ENCODE peak calls at places on chromosomes 4 and X, in five cellular contexts. Q, V, X, C and P are unnamed samples.

GRCh38 chr4:173505924-173506779 is 23.9 kb downstream of the HAND2 start:
- DNase-seq in X (peak), V (peak), C (peak), Q (peak), P (peak)

GRCh38 chr4:32499176-32499575 is 1779.0 kb downstream of the PCDH7 start:
- DNase-seq in Q (peak), C (no peak), X (no peak), V (peak), P (no peak)

GRCh38 chr4:168955674-168956073 is 54.4 kb downstream of the CBR4 start:
- DNase-seq in C (no peak), Q (peak), V (peak), X (no peak), P (no peak)

GRCh38 chr4:117447925-117448324 is 362.5 kb upstream of the TRAM1L1 start:
- DNase-seq in C (no peak), X (peak), V (no peak), Q (no peak), P (no peak)

GRCh38 chr4:73984736-73985527 is 3.1 kb downstream of the PPBP start:
- DNase-seq in C (no peak), V (peak), X (no peak), Q (no peak), P (no peak)

GRCh38 chrX:103382893-103383292 is 6.6 kb downstream of the BEX3 start:
- DNase-seq in V (no peak), C (no peak), Q (no peak), X (no peak), P (no peak)

GRCh38 chr4:3391422-3391821 is 50.3 kb upstream of the HGFAC start:
- DNase-seq in C (no peak), V (no peak), Q (no peak), X (no peak), P (no peak)

GRCh38 chrX:155744534-155744933 is 131.8 kb upstream of the TMLHE start:
- DNase-seq in C (no peak), X (no peak), Q (no peak), V (no peak), P (no peak)

GRCh38 chr4:175705407-175705806 is 106.7 kb downstream of the GPM6A start:
- DNase-seq in Q (peak), X (no peak), C (no peak), V (no peak), P (no peak)

GRCh38 chr4:76339364-76339763 is 32.8 kb downstream of the STBD1 start:
- DNase-seq in V (no peak), X (no peak), Q (no peak), C (no peak), P (no peak)

GRCh38 chr4:71322425-71322824 is 16.4 kb upstream of the SLC4A4 start:
- DNase-seq in V (no peak), Q (no peak), X (no peak), C (no peak), P (no peak)

GRCh38 chrX:28135378-28136047 is 154.3 kb upstream of the DCAF8L1 start:
- DNase-seq in X (no peak), Q (peak), V (peak), C (no peak), P (no peak)

GRCh38 chrX:42269186-42269585 is 345.8 kb upstream of the CASK start:
- DNase-seq in C (no peak), X (no peak), Q (peak), V (peak), P (no peak)

GRCh38 chr4:144948009-144948408 is 150.0 kb downstream of the ANAPC10 start:
- DNase-seq in C (no peak), Q (peak), X (no peak), V (no peak), P (no peak)
- TF ChIP-seq CTCF in C (no peak), Q (no peak), X (no peak), V (no peak), P (no peak)

DNA sequence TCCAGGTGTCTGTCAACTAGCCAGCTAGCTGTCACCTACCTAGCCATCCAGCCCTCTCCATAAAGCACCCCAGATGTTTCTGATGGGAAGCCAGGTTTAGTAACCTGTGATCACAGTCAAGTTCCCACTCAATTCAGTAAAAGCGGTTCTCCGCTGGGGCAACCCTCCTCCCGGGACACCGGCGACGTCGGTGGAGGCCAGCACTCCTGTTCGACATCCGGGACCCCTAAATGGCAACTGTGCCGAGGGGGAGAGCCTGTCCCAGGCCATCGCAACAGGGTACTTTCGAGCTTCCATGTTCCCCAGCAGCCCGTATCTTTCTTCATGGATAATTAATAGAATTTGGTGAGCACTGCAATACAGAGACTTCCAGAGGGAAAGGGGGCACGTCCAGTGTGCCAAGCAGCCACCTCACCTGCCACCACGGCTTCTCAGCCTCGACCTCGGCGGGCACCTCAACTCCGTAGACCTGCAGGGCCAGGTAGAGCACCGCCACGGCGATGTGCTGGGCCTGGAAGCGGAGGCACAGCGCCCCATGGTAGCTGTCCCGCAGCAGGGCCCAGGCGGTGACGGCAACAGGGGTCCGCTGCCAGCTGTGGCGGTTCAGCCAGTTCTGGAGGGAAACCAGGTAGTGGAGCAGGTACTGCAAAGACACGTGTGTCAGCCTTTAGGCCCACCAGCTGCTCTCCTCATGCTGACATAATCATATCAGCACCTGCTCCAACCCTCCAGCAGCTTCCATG is 6.7 kb downstream of the CCNQ start:
- DNase-seq in C (no peak), X (no peak), Q (no peak), V (no peak), P (no peak)
- TF ChIP-seq CTCF in C (no peak), X (no peak), Q (no peak), V (no peak), P (no peak)

GRCh38 chrX:1172496-1172895 is 40.0 kb downstream of the CRLF2 start:
- DNase-seq in V (no peak), X (no peak), Q (no peak), C (no peak), P (no peak)
- TF ChIP-seq CTCF in V (no peak), X (no peak), Q (no peak), C (no peak), P (no peak)

DNA sequence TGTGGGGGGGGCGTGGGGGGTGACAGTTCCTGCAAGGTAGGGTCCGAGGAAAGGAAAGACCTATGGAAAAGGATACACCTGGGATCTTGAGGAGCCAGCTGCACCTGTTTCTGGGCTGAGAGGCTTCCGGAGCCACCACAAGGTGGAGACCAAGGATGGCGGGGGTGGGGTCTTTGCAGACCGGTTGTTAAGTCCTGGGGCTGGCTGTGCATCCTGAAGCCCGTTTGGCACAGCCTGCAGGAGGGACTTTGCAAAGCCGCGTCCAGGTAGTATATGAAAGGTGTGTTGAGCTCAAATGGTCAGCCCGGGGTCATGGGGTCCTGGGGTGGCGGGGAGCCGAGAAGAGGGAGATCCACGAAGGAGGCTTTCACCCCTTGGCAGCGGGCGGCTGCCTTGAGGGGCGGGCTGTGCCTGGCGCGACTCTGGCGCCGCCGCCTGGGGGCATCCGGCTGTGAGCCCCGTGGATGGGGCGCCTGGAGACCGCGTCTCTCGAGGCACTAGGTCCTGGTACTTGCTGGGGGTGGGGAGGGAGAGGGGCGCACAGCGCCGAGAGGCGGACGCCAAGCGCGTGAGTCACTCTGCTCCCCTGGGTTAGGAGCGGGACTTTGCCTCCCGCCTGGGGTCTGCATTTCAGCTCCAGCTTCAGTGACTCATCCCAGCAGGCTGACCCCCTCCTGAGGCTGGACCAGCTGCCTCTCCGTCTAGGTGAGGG is 58.2 kb upstream of the DYNLT3 start:
- DNase-seq in X (peak), V (no peak), Q (peak), C (peak), P (no peak)
- TF ChIP-seq CTCF in X (no peak), V (peak), Q (no peak), C (no peak), P (no peak)

DNA sequence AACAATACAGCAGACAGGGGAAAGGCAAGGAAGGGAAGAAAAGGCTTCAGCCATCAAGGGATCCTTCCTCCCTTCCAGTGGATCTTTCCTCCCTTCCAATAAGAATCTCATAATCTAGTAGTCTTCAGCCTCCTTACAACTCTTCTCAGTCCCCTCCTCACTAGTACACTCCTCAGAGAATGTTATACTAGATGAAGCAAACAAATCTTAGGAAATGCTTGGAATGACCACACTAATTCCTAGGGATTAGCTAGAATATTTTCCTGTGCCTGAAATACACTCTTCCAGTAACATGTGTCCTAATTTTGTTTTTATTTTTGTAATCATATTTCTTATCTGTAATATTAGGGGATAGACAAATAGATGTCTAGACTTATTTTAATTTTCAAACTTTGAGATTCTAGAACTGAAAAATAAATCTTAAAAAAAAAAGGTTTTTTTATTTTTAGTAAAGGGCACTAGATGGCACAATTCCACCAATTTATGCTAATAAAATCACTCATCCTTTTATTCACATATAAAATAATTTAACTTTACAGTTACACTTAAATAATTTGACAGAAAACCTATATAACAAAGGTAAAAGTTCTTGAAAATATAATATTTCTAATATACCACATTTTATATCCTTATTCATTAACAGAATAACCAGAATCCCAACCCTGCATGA is 7.0 kb upstream of the STPG2 start:
- DNase-seq in V (peak), C (no peak), Q (peak), X (no peak), P (no peak)
- TF ChIP-seq CTCF in V (no peak), C (no peak), Q (peak), X (peak), P (no peak)

GRCh38 chr4:7127591-7127990 is 59.7 kb upstream of the GRPEL1 start:
- DNase-seq in V (no peak), Q (no peak), C (no peak), X (no peak), P (no peak)

GRCh38 chr4:7121174-7121573 is 53.3 kb upstream of the GRPEL1 start:
- DNase-seq in V (no peak), C (no peak), Q (no peak), X (no peak), P (no peak)

GRCh38 chr4:7121861-7122653 is 54.2 kb upstream of the GRPEL1 start:
- DNase-seq in X (no peak), Q (no peak), C (no peak), V (no peak), P (no peak)

GRCh38 chr4:7128234-7128633 is 60.4 kb upstream of the GRPEL1 start:
- DNase-seq in Q (no peak), X (no peak), V (no peak), C (no peak), P (no peak)

GRCh38 chr4:7124643-7125442 is 57.0 kb upstream of the GRPEL1 start:
- DNase-seq in X (no peak), Q (peak), V (peak), C (no peak), P (no peak)
- TF ChIP-seq CTCF in X (no peak), Q (no peak), V (no peak), C (no peak), P (no peak)